ENCODE peak calls at places on chromosomes 13 and 19, in six cellular contexts. J is LoVo; V is stimulated activated naive CD4-positive, alpha-beta T cell; Q is C1 segment of cervical spinal cord; P is stimulated activated CD8-positive, alpha-beta memory T cell treated with anti-CD3 and anti-CD28 coated beads, Interleukin-15, amount 100 ng/mL, for 24 hours; W is neuronal stem cell. L is an unnamed sample.

GRCh38 chr13:92833071-92833470 is 393.5 kb upstream of the GPC6 start:
- DNase-seq in J (no peak), V (no peak), Q (no peak), P (no peak), W (no peak), L (no peak)

GRCh38 chr13:49980266-49980665 is 16.6 kb upstream of the TRIM13 start:
- DNase-seq in J (no peak), V (no peak), Q (no peak), P (no peak), W (no peak), L (no peak)

GRCh38 chr13:72029981-72030380 is 163.0 kb upstream of the DACH1 start:
- DNase-seq in J (no peak), V (no peak), Q (no peak), P (no peak), W (no peak), L (no peak)

GRCh38 chr13:49898792-49899191 is 37.3 kb downstream of the SPRYD7 start:
- DNase-seq in J (no peak), V (no peak), Q (no peak), P (no peak), W (no peak), L (no peak)

GRCh38 chr19:58084596-58085347 is 13.3 kb downstream of the ZSCAN18 start:
- DNase-seq in J (no peak), V (no peak), Q (no peak), P (no peak), W (no peak), L (no peak)

GRCh38 chr13:21703846-21704245 is 33.0 kb downstream of the FGF9 start:
- DNase-seq in J (no peak), V (no peak), Q (no peak), P (no peak), W (no peak), L (no peak)

GRCh38 chr13:25977216-25977615 is 74.6 kb downstream of the SHISA2 start:
- DNase-seq in J (no peak), V (no peak), Q (no peak), P (no peak), W (no peak), L (no peak)

GRCh38 chr13:76868451-76868850 is 17.8 kb downstream of the KCTD12 start:
- DNase-seq in J (no peak), V (no peak), Q (no peak), P (no peak), W (no peak), L (no peak)

GRCh38 chr19:10270180-10270615 is 722 bp upstream of the ICAM1 start:
- DNase-seq in J (no peak), V (no peak), Q (no peak), P (no peak), W (no peak), L (no peak)

GRCh38 chr13:113875829-113876228 is 12.0 kb upstream of the GAS6 start:
- DNase-seq in J (no peak), V (no peak), Q (no peak), P (no peak), W (no peak), L (no peak)

GRCh38 chr13:50664961-50665360 is 178.5 kb downstream of the DLEU7 start:
- DNase-seq in J (no peak), V (no peak), Q (no peak), P (no peak), W (no peak), L (no peak)

L was measured in substantia nigra.